ENCODE peak calls at places on chromosomes 12 and 14, in four cellular contexts. B is body of pancreas, Q is osteoblast, F is uterus. J is an unnamed sample.

GRCh38 chr14:63134801-63135200 is 69.4 kb upstream of the RHOJ start:
- DNase-seq in F (no peak), B (no peak), Q (no peak), J (no peak)

GRCh38 chr14:57168138-57168695 is 100.5 kb downstream of the EXOC5 start:
- DNase-seq in Q (no peak), B (no peak), F (no peak), J (no peak)

GRCh38 chr12:52351196-52352059 is 15.9 kb downstream of the KRT85 start:
- DNase-seq in B (peak), F (no peak), Q (peak), J (no peak)

GRCh38 chr12:94263011-94263786 is 114.8 kb downstream of the PLXNC1 start:
- DNase-seq in B (no peak), F (peak), Q (peak), J (no peak)

GRCh38 chr12:119288559-119288958 is 46.0 kb upstream of the CCDC60 start:
- DNase-seq in Q (no peak), F (no peak), B (no peak), J (no peak)

GRCh38 chr14:76203086-76204001 is 51.6 kb downstream of the GPATCH2L start:
- DNase-seq in Q (peak), F (peak), B (no peak), J (no peak)

GRCh38 chr14:88426271-88426670 is 40.8 kb downstream of the SPATA7 start:
- DNase-seq in B (no peak), Q (peak), F (no peak), J (no peak)

GRCh38 chr14:102508410-102508773 is 1.2 kb downstream of the ANKRD9 start:
- DNase-seq in F (no peak), B (peak), Q (peak), J (peak)

GRCh38 chr14:68960123-68960522 is 19.0 kb downstream of the ACTN1 start:
- DNase-seq in Q (no peak), F (no peak), B (no peak), J (no peak)

GRCh38 chr14:30115756-30116155 is 188.1 kb upstream of the PRKD1 start:
- DNase-seq in F (no peak), B (no peak), Q (no peak), J (no peak)

GRCh38 chr14:34501997-34502396 is 37.5 kb downstream of the EAPP start:
- DNase-seq in F (no peak), Q (peak), B (no peak), J (no peak)

GRCh38 chr12:89225808-89226368 is 126.4 kb downstream of the DUSP6 start:
- DNase-seq in Q (peak), F (no peak), B (peak), J (no peak)

DNA sequence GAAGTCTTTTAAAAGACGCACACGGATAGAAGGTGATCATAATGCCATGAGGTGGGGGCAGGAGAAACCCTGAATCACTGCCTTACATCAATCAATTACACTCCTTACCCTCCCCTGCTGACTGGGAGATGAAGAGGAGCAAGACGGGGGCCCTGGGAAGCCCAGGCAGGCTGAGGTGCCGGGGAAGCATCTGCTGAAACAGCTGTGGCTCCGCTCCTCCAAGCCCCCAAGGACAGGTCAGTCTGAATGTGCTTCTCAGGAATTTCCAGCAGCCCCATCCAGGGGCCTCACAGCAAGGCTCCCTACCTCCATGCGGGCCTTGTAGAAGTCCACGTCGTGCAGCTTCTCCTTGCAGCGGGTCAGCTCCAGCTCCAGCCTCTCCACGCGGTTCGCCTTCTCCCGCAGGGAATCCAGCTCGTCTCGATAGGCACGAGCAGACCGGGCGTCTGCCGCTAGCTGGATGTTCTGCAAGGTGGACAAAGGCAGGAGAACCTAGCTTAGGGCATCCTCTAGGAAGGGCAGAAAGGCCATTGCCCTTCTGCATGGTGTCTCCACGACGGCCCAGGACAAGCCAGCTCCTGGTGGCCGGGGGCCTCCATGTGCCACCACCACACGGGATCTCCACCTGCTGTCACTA is 79.8 kb downstream of the CCDC88C start:
- DNase-seq in B (no peak), Q (peak), F (no peak), J (no peak)
- H3K27ac ChIP-seq in B (no peak), Q (no peak), F (no peak), J (no peak)

GRCh38 chr14:74846968-74847549 is 28.9 kb downstream of the PROX2 start:
- DNase-seq in B (no peak), Q (peak), F (no peak), J (no peak)

GRCh38 chr14:74846168-74846567 is 29.8 kb downstream of the PROX2 start:
- DNase-seq in Q (no peak), B (no peak), F (no peak), J (no peak)

GRCh38 chr14:74841230-74842207 is 34.4 kb downstream of the PROX2 start:
- DNase-seq in B (no peak), Q (no peak), F (no peak), J (no peak)

GRCh38 chr14:74840603-74841030 is 35.3 kb downstream of the PROX2 start:
- DNase-seq in B (no peak), Q (no peak), F (no peak), J (no peak)

DNA sequence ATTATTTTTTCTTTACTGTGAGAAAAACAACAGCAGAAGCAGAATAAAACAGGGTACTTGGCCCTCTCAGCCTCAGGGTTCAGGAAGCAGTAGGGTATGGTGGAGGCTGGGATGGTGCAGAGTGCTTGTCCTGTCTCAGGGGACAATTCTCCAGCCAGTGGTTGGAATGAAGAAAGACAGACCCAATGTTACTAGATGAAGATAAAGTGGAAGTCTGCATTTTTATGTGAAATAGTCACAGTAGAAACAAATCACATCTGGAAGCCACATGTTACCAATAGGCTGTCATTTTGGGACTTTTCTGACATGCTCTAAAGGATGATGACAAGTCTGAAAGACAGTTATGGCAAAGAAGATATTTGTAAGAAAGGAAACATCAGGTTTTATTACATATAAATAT is 32.3 kb downstream of the PROX2 start:
- DNase-seq in B (no peak), Q (no peak), F (no peak), J (no peak)
- TF ChIP-seq CTCF in B (no peak), Q (peak), F (no peak), J (no peak)

DNA sequence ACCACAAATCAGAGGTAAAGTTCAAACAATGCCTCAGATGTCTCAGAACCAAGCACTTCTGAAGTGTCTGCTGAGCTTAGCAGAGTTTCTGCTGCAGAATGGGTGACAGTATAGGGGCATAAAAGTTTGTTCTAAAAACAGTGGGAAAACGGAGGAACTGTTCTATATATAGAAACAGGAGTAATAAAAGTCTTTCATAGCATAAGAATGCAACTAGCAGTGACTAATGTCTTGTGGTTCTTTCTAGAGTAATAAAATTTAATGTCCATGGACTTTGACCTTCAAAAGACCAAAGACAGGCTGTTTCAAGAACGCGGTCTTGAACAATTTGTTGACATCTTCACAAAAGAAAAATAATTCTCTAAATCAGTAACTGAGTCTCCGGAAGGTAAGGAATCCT is 107.5 kb upstream of the FAR2 start:
- DNase-seq in B (no peak), F (no peak), Q (peak), J (no peak)
- H3K27ac ChIP-seq in B (no peak), F (peak), Q (peak), J (no peak)

GRCh38 chr12:59166457-59166856 is 246.2 kb upstream of the LRIG3 start:
- DNase-seq in Q (no peak), B (no peak), F (no peak), J (no peak)

GRCh38 chr12:59164226-59164625 is 243.9 kb upstream of the LRIG3 start:
- DNase-seq in B (no peak), Q (no peak), F (no peak), J (no peak)

DNA sequence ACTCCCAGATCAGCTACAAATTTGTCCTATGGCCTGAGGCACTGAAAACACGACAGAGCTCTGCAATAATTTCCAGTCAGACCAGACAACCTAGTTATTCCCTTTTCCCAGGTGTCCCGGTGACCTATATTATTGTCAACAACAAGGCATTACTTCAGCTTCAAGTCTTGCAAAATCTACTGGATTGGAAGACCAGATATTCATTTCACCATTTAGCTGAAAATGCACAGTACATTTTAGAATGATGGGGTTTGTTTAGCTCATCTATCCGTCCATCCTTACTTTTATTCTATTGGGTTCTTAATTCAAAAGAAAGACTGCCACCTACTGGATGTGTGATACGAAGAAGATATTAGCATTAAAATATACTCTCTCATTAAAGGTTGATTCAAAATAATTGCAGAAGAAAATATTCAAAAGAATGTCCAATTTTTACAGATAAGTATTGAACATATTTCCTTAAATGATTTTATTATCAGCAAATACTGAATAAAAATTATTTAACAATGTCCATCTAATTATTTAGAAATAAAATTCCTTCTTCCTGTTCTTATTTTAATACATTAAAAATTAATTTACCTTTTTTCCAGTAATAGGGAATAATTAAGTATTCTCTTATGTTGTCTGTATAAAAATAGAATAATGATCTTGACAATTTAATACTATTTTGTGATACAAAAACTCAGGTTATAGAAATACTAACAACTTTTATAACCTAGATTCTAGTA is 244.9 kb upstream of the LRIG3 start:
- DNase-seq in F (no peak), Q (no peak), B (no peak), J (no peak)
- TF ChIP-seq CTCF in F (peak), Q (peak), B (peak), J (peak)

GRCh38 chr12:114938487-114939210 is 254.7 kb upstream of the TBX3 start:
- DNase-seq in F (no peak), B (no peak), Q (no peak), J (no peak)
- H3K27ac ChIP-seq in F (no peak), B (no peak), Q (no peak), J (no peak)

DNA sequence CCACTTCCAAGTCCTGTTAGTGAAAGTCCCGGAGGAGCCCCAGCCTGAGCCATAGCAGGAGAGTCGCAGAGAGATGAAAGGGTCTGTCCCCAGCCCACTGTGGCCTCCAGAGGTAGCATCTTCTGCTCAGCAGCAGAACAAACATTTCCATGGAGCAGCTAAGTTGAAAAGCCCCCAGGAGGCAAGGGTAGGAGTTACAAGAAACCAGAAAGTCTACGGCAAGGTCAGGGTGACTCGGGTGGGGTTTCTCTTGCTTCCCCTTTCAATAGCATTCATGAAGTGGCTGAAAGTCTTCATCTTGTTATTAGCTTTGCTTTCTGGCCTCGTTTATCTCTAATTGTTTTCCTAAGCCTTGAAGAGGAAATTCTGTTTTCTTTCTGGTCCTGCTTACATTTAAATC is 151.2 kb upstream of the DIO3 start:
- DNase-seq in B (no peak), F (no peak), Q (no peak), J (no peak)
- TF ChIP-seq CTCF in B (no peak), F (no peak), Q (no peak), J (no peak)

J was measured in coronary artery.